ENCODE peak calls at places on chromosomes 7 and 10, in four cellular contexts. Y, M, E and C are unnamed samples.

GRCh38 chr10:20858292-20859124 is 38.6 kb downstream of the NEBL start:
- DNase-seq in Y (no peak), M (peak; percentile 26), E (no peak), C (no peak)

GRCh38 chr7:106573125-106573663 is 87.8 kb downstream of the CCDC71L start:
- DNase-seq in Y (no peak), M (no peak), E (no peak), C (no peak)

GRCh38 chr7:80876894-80877414 is 41.9 kb downstream of the SEMA3C start:
- DNase-seq in Y (no peak), M (no peak), E (no peak), C (no peak)

GRCh38 chr10:49012603-49013002 is 73.0 kb upstream of the LRRC18 start:
- DNase-seq in Y (no peak), M (no peak), E (no peak), C (no peak)

GRCh38 chr7:134632937-134633540 is 13.6 kb upstream of the BPGM start:
- DNase-seq in Y (no peak), M (no peak), E (no peak), C (no peak)

GRCh38 chr10:29063806-29064644 is 224.8 kb upstream of the LYZL1 start:
- DNase-seq in Y (no peak), M (peak; percentile 36), E (no peak), C (no peak)

GRCh38 chr7:140403878-140404564 is at the start of gene RAB19:
- DNase-seq in Y (no peak), M (no peak), E (no peak), C (no peak)

GRCh38 chr7:28054531-28055160 is 125.9 kb downstream of the JAZF1 start:
- DNase-seq in Y (no peak), M (no peak), E (no peak), C (no peak)

GRCh38 chr7:135509589-135509838 is 388 bp downstream of the CNOT4 start:
- DNase-seq in Y (no peak), M (no peak), E (no peak), C (no peak)

GRCh38 chr7:47497367-47498096 is 84.4 kb downstream of the TNS3 start:
- DNase-seq in Y (no peak), M (no peak), E (no peak), C (no peak)